ENCODE peak calls at places on chromosome 1, in six cellular contexts. C is adipocyte; Z is stimulated activated CD4-positive, alpha-beta T cell treated with anti-CD3 and anti-CD28 coated beads, Interleukin-2, amount 100 ng/mL, for 24 hours; U is amniotic stem cell; V is fibroblast of gingiva; L is astrocyte of the spinal cord. A is an unnamed sample.

GRCh38 chr1:151134396-151134795 is 12.0 kb downstream of the SEMA6C start:
- DNase-seq in C (no peak), Z (no peak), U (no peak), V (no peak), L (no peak), A (no peak)

GRCh38 chr1:230772457-230773395 is 25.5 kb downstream of the CAPN9 start:
- DNase-seq in C (peak; percentile 67), Z (no peak), U (no peak), V (peak; percentile 65), L (peak; percentile 26), A (peak; percentile 59)

GRCh38 chr1:198497326-198498220 is 42.9 kb downstream of the ATP6V1G3 start:
- DNase-seq in C (peak; percentile 67), Z (no peak), U (peak; percentile 38), V (peak; percentile 24), L (peak; percentile 84), A (peak; percentile 33)

GRCh38 chr1:36239941-36240637 is 15.8 kb downstream of the THRAP3 start:
- DNase-seq in C (peak; percentile 21), Z (no peak), U (no peak), V (no peak), L (peak; percentile 28), A (no peak)

GRCh38 chr1:201406831-201407406 is 7.8 kb upstream of the LAD1 start:
- DNase-seq in C (no peak), Z (no peak), U (no peak), V (no peak), L (no peak), A (no peak)

GRCh38 chr1:205656236-205656635 is 24.1 kb downstream of the SLC45A3 start:
- DNase-seq in C (no peak), Z (no peak), U (no peak), V (no peak), L (peak; percentile 48), A (no peak)

GRCh38 chr1:87830579-87830978 is 501.9 kb downstream of the LMO4 start:
- DNase-seq in C (no peak), Z (no peak), U (no peak), V (no peak), L (no peak), A (no peak)

GRCh38 chr1:168821434-168821833 is 92.4 kb upstream of the DPT start:
- DNase-seq in C (no peak), Z (peak; percentile 45), U (no peak), V (no peak), L (no peak), A (no peak)

GRCh38 chr1:35706846-35707245 is 11.8 kb downstream of the C1orf216 start:
- DNase-seq in C (no peak), Z (no peak), U (no peak), V (no peak), L (no peak), A (no peak)

GRCh38 chr1:22412932-22413727 is 38.5 kb upstream of the ZBTB40 start:
- DNase-seq in C (peak; percentile 28), Z (no peak), U (no peak), V (peak; percentile 39), L (peak; percentile 8), A (peak; percentile 28)

GRCh38 chr1:169866577-169866976 is 27.1 kb downstream of the SCYL3 start:
- DNase-seq in C (no peak), Z (no peak), U (no peak), V (no peak), L (no peak), A (no peak)

GRCh38 chr1:205849619-205850355 is at the start of gene PM20D1:
- DNase-seq in C (peak; percentile 72), Z (peak; percentile 77), U (peak; percentile 9), V (peak; percentile 75), L (peak; percentile 72), A (peak; percentile 54)

GRCh38 chr1:29380532-29380931 is 144.2 kb downstream of the PTPRU start:
- DNase-seq in C (no peak), Z (no peak), U (no peak), V (no peak), L (peak; percentile 54), A (no peak)

GRCh38 chr1:204780682-204781081 is 90.0 kb upstream of the NFASC start:
- DNase-seq in C (no peak), Z (no peak), U (no peak), V (no peak), L (no peak), A (no peak)

GRCh38 chr1:204036882-204037645 is 35.9 kb upstream of the SOX13 start:
- DNase-seq in C (no peak), Z (no peak), U (no peak), V (no peak), L (no peak), A (no peak)

GRCh38 chr1:245091818-245092637 is 62.8 kb upstream of the KIF26B start:
- DNase-seq in C (peak; percentile 87), Z (no peak), U (peak; percentile 86), V (peak; percentile 60), L (peak; percentile 98), A (peak; percentile 99)

GRCh38 chr1:13517193-13517812 is 3.5 kb upstream of the LRRC38 start:
- DNase-seq in C (no peak), Z (no peak), U (no peak), V (no peak), L (no peak), A (no peak)

GRCh38 chr1:29481031-29481430 is 244.7 kb downstream of the PTPRU start:
- DNase-seq in C (no peak), Z (no peak), U (no peak), V (no peak), L (no peak), A (no peak)

GRCh38 chr1:15974855-15975254 is 1.0 kb downstream of the ZBTB17 start:
- DNase-seq in C (no peak), Z (peak; percentile 49), U (no peak), V (no peak), L (no peak), A (no peak)

GRCh38 chr1:25675729-25676476 is 59.3 kb downstream of the MAN1C1 start:
- DNase-seq in C (no peak), Z (peak; percentile 81), U (no peak), V (no peak), L (no peak), A (no peak)

GRCh38 chr1:12528021-12528852 is 89.8 kb downstream of the DHRS3 start:
- DNase-seq in C (peak; percentile 87), Z (no peak), U (no peak), V (peak; percentile 89), L (peak; percentile 13), A (peak; percentile 43)

GRCh38 chr1:173502104-173502503 is 25.0 kb downstream of the PRDX6 start:
- DNase-seq in C (no peak), Z (no peak), U (no peak), V (no peak), L (no peak), A (no peak)

GRCh38 chr1:19468397-19468956 is 16.9 kb downstream of the CAPZB start:
- DNase-seq in C (no peak), Z (peak; percentile 69), U (no peak), V (no peak), L (no peak), A (no peak)

GRCh38 chr1:76186617-76187016 is 112.1 kb downstream of the ST6GALNAC3 start:
- DNase-seq in C (no peak), Z (no peak), U (no peak), V (no peak), L (no peak), A (no peak)

GRCh38 chr1:164794310-164794709 is 235.3 kb downstream of the PBX1 start:
- DNase-seq in C (peak; percentile 97), Z (no peak), U (peak; percentile 74), V (peak; percentile 90), L (peak; percentile 96), A (peak; percentile 90)

GRCh38 chr1:200869376-200869752 is 3.4 kb upstream of the GPR25 start:
- DNase-seq in C (no peak), Z (no peak), U (no peak), V (no peak), L (no peak), A (no peak)

GRCh38 chr1:63063367-63063766 is 259.0 kb upstream of the FOXD3 start:
- DNase-seq in C (no peak), Z (no peak), U (no peak), V (no peak), L (no peak), A (no peak)

GRCh38 chr1:3032970-3033794 is 11.9 kb downstream of the ACTRT2 start:
- DNase-seq in C (no peak), Z (peak; percentile 27), U (no peak), V (no peak), L (no peak), A (no peak)

GRCh38 chr1:217482356-217483102 is 148.4 kb downstream of the GPATCH2 start:
- DNase-seq in C (peak; percentile 50), Z (peak; percentile 52), U (peak; percentile 7), V (peak; percentile 40), L (peak; percentile 86), A (peak; percentile 90)

GRCh38 chr1:65055754-65056153 is 89.4 kb upstream of the JAK1 start:
- DNase-seq in C (no peak), Z (no peak), U (no peak), V (no peak), L (no peak), A (no peak)

GRCh38 chr1:1628656-1629429 is 3.1 kb upstream of the MMP23B start:
- DNase-seq in C (no peak), Z (peak; percentile 46), U (no peak), V (no peak), L (no peak), A (no peak)

GRCh38 chr1:66546045-66546810 is 12.3 kb downstream of the SGIP1 start:
- DNase-seq in C (no peak), Z (no peak), U (no peak), V (no peak), L (no peak), A (no peak)

GRCh38 chr1:160672789-160673695 is 26.2 kb upstream of the SLAMF1 start:
- DNase-seq in C (no peak), Z (no peak), U (no peak), V (no peak), L (no peak), A (no peak)

GRCh38 chr1:46420533-46420915 is 26.4 kb downstream of the FAAH start:
- DNase-seq in C (no peak), Z (no peak), U (no peak), V (no peak), L (no peak), A (no peak)

GRCh38 chr1:88375977-88376376 is 308.1 kb upstream of the PKN2 start:
- DNase-seq in C (no peak), Z (no peak), U (no peak), V (no peak), L (no peak), A (no peak)